ENCODE peak calls at places on chromosomes 2 and 18, in nine cellular contexts. One of them, this sample, is unnamed. For H3K4me1 and H3K9me3, the result is how much of the 10 kb centered on the place peaks cover.

GRCh38 chr18:56550121-56550520 is 88.3 kb downstream of the TXNL1 start:
- DNase-seq in heart right ventricle: no peak
- DNase-seq in cardiac muscle cell: peak
- DNase-seq in left ventricle myocardium inferior: no peak
- DNase-seq in transverse colon: no peak
- DNase-seq in adrenal gland: no peak
- DNase-seq in lung: no peak
- DNase-seq in CD4-positive, CD25-positive, alpha-beta regulatory T cell: no peak
- DNase-seq in PC-9: no peak
- DNase-seq in this sample: no peak

GRCh38 chr2:39719317-39719716 is 53.6 kb downstream of the TMEM178A start:
- DNase-seq in heart right ventricle: no peak
- DNase-seq in cardiac muscle cell: no peak
- DNase-seq in left ventricle myocardium inferior: no peak
- DNase-seq in transverse colon: no peak
- DNase-seq in adrenal gland: peak
- DNase-seq in lung: no peak
- DNase-seq in CD4-positive, CD25-positive, alpha-beta regulatory T cell: no peak
- DNase-seq in PC-9: no peak
- DNase-seq in this sample: no peak

GRCh38 chr2:62413116-62413663 is 92.8 kb downstream of the TMEM17 start:
- DNase-seq in heart right ventricle: no peak
- DNase-seq in cardiac muscle cell: no peak
- DNase-seq in left ventricle myocardium inferior: no peak
- DNase-seq in transverse colon: no peak
- DNase-seq in adrenal gland: no peak
- DNase-seq in lung: no peak
- DNase-seq in CD4-positive, CD25-positive, alpha-beta regulatory T cell: no peak
- DNase-seq in PC-9: no peak
- DNase-seq in this sample: no peak

GRCh38 chr2:19674051-19675002 is 227.5 kb downstream of the TTC32 start:
- DNase-seq in heart right ventricle: no peak
- DNase-seq in cardiac muscle cell: no peak
- DNase-seq in left ventricle myocardium inferior: no peak
- DNase-seq in transverse colon: no peak
- DNase-seq in adrenal gland: no peak
- DNase-seq in lung: no peak
- DNase-seq in CD4-positive, CD25-positive, alpha-beta regulatory T cell: no peak
- DNase-seq in PC-9: peak
- DNase-seq in this sample: no peak

GRCh38 chr2:240894836-240895558 is 959 bp downstream of the MAB21L4 start:
- DNase-seq in heart right ventricle: no peak
- DNase-seq in cardiac muscle cell: no peak
- DNase-seq in left ventricle myocardium inferior: no peak
- DNase-seq in transverse colon: no peak
- DNase-seq in adrenal gland: no peak
- DNase-seq in lung: no peak
- DNase-seq in CD4-positive, CD25-positive, alpha-beta regulatory T cell: no peak
- DNase-seq in PC-9: no peak
- DNase-seq in this sample: no peak

GRCh38 chr2:214604861-214605260 is 194.0 kb downstream of the VWC2L start:
- DNase-seq in heart right ventricle: no peak
- DNase-seq in cardiac muscle cell: no peak
- DNase-seq in left ventricle myocardium inferior: no peak
- DNase-seq in transverse colon: no peak
- DNase-seq in adrenal gland: no peak
- DNase-seq in lung: no peak
- DNase-seq in CD4-positive, CD25-positive, alpha-beta regulatory T cell: no peak
- DNase-seq in PC-9: no peak
- DNase-seq in this sample: no peak

GRCh38 chr18:56565596-56566355 is 72.6 kb downstream of the TXNL1 start:
- DNase-seq in heart right ventricle: no peak
- DNase-seq in cardiac muscle cell: peak
- DNase-seq in left ventricle myocardium inferior: no peak
- DNase-seq in transverse colon: no peak
- DNase-seq in adrenal gland: no peak
- DNase-seq in lung: no peak
- DNase-seq in CD4-positive, CD25-positive, alpha-beta regulatory T cell: no peak
- DNase-seq in PC-9: peak
- DNase-seq in this sample: no peak

GRCh38 chr18:2147424-2147823 is 423.9 kb downstream of the METTL4 start:
- DNase-seq in heart right ventricle: no peak
- DNase-seq in cardiac muscle cell: peak
- DNase-seq in left ventricle myocardium inferior: no peak
- DNase-seq in transverse colon: no peak
- DNase-seq in adrenal gland: no peak
- DNase-seq in lung: no peak
- DNase-seq in CD4-positive, CD25-positive, alpha-beta regulatory T cell: no peak
- DNase-seq in PC-9: no peak
- DNase-seq in this sample: no peak

GRCh38 chr2:24317491-24317920 is 42.8 kb downstream of the ITSN2 start:
- DNase-seq in heart right ventricle: peak
- DNase-seq in cardiac muscle cell: peak
- DNase-seq in left ventricle myocardium inferior: peak
- DNase-seq in transverse colon: no peak
- DNase-seq in adrenal gland: no peak
- DNase-seq in lung: no peak
- DNase-seq in CD4-positive, CD25-positive, alpha-beta regulatory T cell: no peak
- DNase-seq in PC-9: no peak
- DNase-seq in this sample: no peak

GRCh38 chr2:165720526-165720925 is 73.5 kb downstream of the GALNT3 start:
- DNase-seq in heart right ventricle: no peak
- DNase-seq in cardiac muscle cell: peak
- DNase-seq in left ventricle myocardium inferior: no peak
- DNase-seq in transverse colon: no peak
- DNase-seq in adrenal gland: no peak
- DNase-seq in lung: no peak
- DNase-seq in CD4-positive, CD25-positive, alpha-beta regulatory T cell: no peak
- DNase-seq in PC-9: no peak
- DNase-seq in this sample: no peak

GRCh38 chr2:33014268-33014667 is 67.5 kb downstream of the LTBP1 start:
- DNase-seq in heart right ventricle: no peak
- DNase-seq in cardiac muscle cell: no peak
- DNase-seq in left ventricle myocardium inferior: no peak
- DNase-seq in transverse colon: no peak
- DNase-seq in adrenal gland: no peak
- DNase-seq in lung: no peak
- DNase-seq in CD4-positive, CD25-positive, alpha-beta regulatory T cell: no peak
- DNase-seq in PC-9: no peak
- DNase-seq in this sample: no peak

GRCh38 chr18:37343542-37343851 is 222.1 kb downstream of the CELF4 start:
- DNase-seq in heart right ventricle: no peak
- DNase-seq in cardiac muscle cell: no peak
- DNase-seq in left ventricle myocardium inferior: no peak
- DNase-seq in transverse colon: no peak
- DNase-seq in adrenal gland: no peak
- DNase-seq in lung: no peak
- DNase-seq in CD4-positive, CD25-positive, alpha-beta regulatory T cell: no peak
- DNase-seq in PC-9: no peak
- DNase-seq in this sample: no peak

GRCh38 chr2:36178384-36178783 is 177.2 kb upstream of the CRIM1 start:
- DNase-seq in heart right ventricle: no peak
- DNase-seq in cardiac muscle cell: no peak
- DNase-seq in left ventricle myocardium inferior: no peak
- DNase-seq in transverse colon: no peak
- DNase-seq in adrenal gland: no peak
- DNase-seq in lung: no peak
- DNase-seq in CD4-positive, CD25-positive, alpha-beta regulatory T cell: no peak
- DNase-seq in PC-9: no peak
- DNase-seq in this sample: no peak

DNA sequence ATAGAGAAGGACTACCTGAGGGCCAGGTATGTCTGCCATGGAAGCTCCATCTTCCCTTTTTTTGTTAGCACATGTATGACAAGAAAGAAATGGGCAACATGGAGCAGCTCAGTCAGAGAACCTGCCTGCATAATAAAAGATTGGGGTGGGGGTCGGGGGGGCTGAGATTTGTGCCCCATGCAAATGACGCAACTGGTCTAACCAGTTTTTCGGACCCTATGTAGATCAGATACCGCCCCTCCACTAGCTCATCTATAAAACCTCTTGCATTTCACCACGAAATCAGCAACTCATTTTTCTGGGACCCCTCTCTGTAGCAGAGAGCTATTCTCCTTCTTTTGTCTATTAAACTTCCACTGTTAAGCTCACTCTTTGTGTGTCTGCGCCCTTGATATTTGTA is 657.2 kb downstream of the ERBB4 start:
- DNase-seq in heart right ventricle: no peak
- DNase-seq in cardiac muscle cell: no peak
- DNase-seq in left ventricle myocardium inferior: no peak
- DNase-seq in transverse colon: no peak
- DNase-seq in adrenal gland: no peak
- DNase-seq in lung: no peak
- DNase-seq in CD4-positive, CD25-positive, alpha-beta regulatory T cell: no peak
- DNase-seq in PC-9: no peak
- DNase-seq in this sample: no peak
- H3K4me1 ChIP-seq in heart right ventricle: under half
- H3K4me1 ChIP-seq in cardiac muscle cell: under half
- H3K4me1 ChIP-seq in left ventricle myocardium inferior: under half
- H3K4me1 ChIP-seq in transverse colon: under half
- H3K4me1 ChIP-seq in adrenal gland: under half
- H3K4me1 ChIP-seq in lung: under half
- H3K4me1 ChIP-seq in CD4-positive, CD25-positive, alpha-beta regulatory T cell: under half
- H3K4me1 ChIP-seq in PC-9: under half
- H3K4me1 ChIP-seq in this sample: under half

GRCh38 chr2:176507736-176508135 is 238.5 kb downstream of the MTX2 start:
- DNase-seq in heart right ventricle: no peak
- DNase-seq in cardiac muscle cell: peak
- DNase-seq in left ventricle myocardium inferior: no peak
- DNase-seq in transverse colon: no peak
- DNase-seq in adrenal gland: no peak
- DNase-seq in lung: no peak
- DNase-seq in CD4-positive, CD25-positive, alpha-beta regulatory T cell: no peak
- DNase-seq in PC-9: peak
- DNase-seq in this sample: no peak

GRCh38 chr2:176508374-176508773 is 239.1 kb downstream of the MTX2 start:
- DNase-seq in heart right ventricle: no peak
- DNase-seq in cardiac muscle cell: no peak
- DNase-seq in left ventricle myocardium inferior: no peak
- DNase-seq in transverse colon: no peak
- DNase-seq in adrenal gland: no peak
- DNase-seq in lung: no peak
- DNase-seq in CD4-positive, CD25-positive, alpha-beta regulatory T cell: no peak
- DNase-seq in PC-9: no peak
- DNase-seq in this sample: no peak

GRCh38 chr2:176503760-176504159 is 234.5 kb downstream of the MTX2 start:
- DNase-seq in heart right ventricle: no peak
- DNase-seq in cardiac muscle cell: no peak
- DNase-seq in left ventricle myocardium inferior: no peak
- DNase-seq in transverse colon: no peak
- DNase-seq in adrenal gland: no peak
- DNase-seq in lung: no peak
- DNase-seq in CD4-positive, CD25-positive, alpha-beta regulatory T cell: no peak
- DNase-seq in PC-9: no peak
- DNase-seq in this sample: no peak

GRCh38 chr2:176504431-176504830 is 235.2 kb downstream of the MTX2 start:
- DNase-seq in heart right ventricle: no peak
- DNase-seq in cardiac muscle cell: no peak
- DNase-seq in left ventricle myocardium inferior: no peak
- DNase-seq in transverse colon: no peak
- DNase-seq in adrenal gland: no peak
- DNase-seq in lung: no peak
- DNase-seq in CD4-positive, CD25-positive, alpha-beta regulatory T cell: no peak
- DNase-seq in PC-9: no peak
- DNase-seq in this sample: no peak

GRCh38 chr2:176508984-176509383 is 239.7 kb downstream of the MTX2 start:
- DNase-seq in heart right ventricle: no peak
- DNase-seq in cardiac muscle cell: peak
- DNase-seq in left ventricle myocardium inferior: no peak
- DNase-seq in transverse colon: no peak
- DNase-seq in adrenal gland: no peak
- DNase-seq in lung: no peak
- DNase-seq in CD4-positive, CD25-positive, alpha-beta regulatory T cell: no peak
- DNase-seq in PC-9: no peak
- DNase-seq in this sample: no peak
- H3K4me3 ChIP-seq in heart right ventricle: no peak
- H3K4me3 ChIP-seq in cardiac muscle cell: no peak
- H3K4me3 ChIP-seq in left ventricle myocardium inferior: no peak
- H3K4me3 ChIP-seq in transverse colon: no peak
- H3K4me3 ChIP-seq in adrenal gland: no peak
- H3K4me3 ChIP-seq in lung: no peak
- H3K4me3 ChIP-seq in CD4-positive, CD25-positive, alpha-beta regulatory T cell: no peak
- H3K4me3 ChIP-seq in PC-9: no peak
- H3K4me3 ChIP-seq in this sample: no peak

DNA sequence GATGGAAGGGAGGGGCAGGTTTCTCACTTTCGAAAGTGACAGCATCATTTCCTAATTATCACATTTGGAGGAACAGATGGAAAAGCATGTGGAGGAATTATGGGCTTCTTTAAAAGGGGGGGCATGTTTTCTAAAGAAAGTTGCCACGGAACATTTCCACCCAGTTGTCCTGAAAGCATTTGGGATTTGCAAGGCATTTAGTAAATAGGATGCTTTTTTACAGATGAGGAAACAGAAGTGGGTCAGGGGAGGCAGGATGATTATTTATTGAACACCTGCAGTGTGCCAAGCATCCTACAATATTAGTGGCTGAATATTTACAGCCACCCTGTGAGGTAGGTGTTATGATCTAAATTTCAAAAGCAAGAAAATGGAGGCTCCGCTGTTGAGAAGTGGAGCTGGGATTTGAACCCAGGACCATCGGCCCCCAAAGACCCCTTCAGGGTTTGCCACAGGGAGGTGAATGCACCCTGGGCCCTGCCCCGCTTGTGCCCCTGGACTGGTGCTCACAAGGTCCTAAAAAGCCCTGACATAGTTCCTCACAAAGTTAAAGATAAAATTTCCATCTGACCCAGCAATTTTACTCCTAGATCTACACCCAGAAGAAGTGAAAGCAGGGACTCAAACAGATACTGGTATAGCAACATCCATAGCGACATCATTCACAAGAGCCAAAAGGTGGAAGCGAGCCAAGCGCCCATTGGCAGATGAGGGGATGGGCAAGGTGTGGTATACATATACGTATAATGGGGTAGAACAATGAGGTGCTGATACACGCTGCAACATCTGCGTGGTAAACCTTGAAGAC is 104.0 kb upstream of the MYCN start:
- DNase-seq in heart right ventricle: no peak
- DNase-seq in cardiac muscle cell: no peak
- DNase-seq in left ventricle myocardium inferior: no peak
- DNase-seq in transverse colon: no peak
- DNase-seq in adrenal gland: no peak
- DNase-seq in lung: no peak
- DNase-seq in CD4-positive, CD25-positive, alpha-beta regulatory T cell: no peak
- DNase-seq in PC-9: no peak
- DNase-seq in this sample: no peak
- H3K9me3 ChIP-seq in heart right ventricle: under half
- H3K9me3 ChIP-seq in cardiac muscle cell: under half
- H3K9me3 ChIP-seq in left ventricle myocardium inferior: under half
- H3K9me3 ChIP-seq in transverse colon: under half
- H3K9me3 ChIP-seq in adrenal gland: under half
- H3K9me3 ChIP-seq in lung: under half
- H3K9me3 ChIP-seq in CD4-positive, CD25-positive, alpha-beta regulatory T cell: under half
- H3K9me3 ChIP-seq in PC-9: under half
- H3K9me3 ChIP-seq in this sample: under half

GRCh38 chr2:160406591-160407392 is 86.8 kb downstream of the RBMS1 start:
- DNase-seq in heart right ventricle: peak
- DNase-seq in cardiac muscle cell: peak
- DNase-seq in left ventricle myocardium inferior: peak
- DNase-seq in transverse colon: peak
- DNase-seq in adrenal gland: peak
- DNase-seq in lung: peak
- DNase-seq in CD4-positive, CD25-positive, alpha-beta regulatory T cell: peak
- DNase-seq in PC-9: peak
- DNase-seq in this sample: no peak
- H3K4me1 ChIP-seq in heart right ventricle: half or more
- H3K4me1 ChIP-seq in cardiac muscle cell: under half
- H3K4me1 ChIP-seq in left ventricle myocardium inferior: half or more
- H3K4me1 ChIP-seq in transverse colon: under half
- H3K4me1 ChIP-seq in adrenal gland: half or more
- H3K4me1 ChIP-seq in lung: under half
- H3K4me1 ChIP-seq in CD4-positive, CD25-positive, alpha-beta regulatory T cell: half or more
- H3K4me1 ChIP-seq in PC-9: half or more
- H3K4me1 ChIP-seq in this sample: under half